ENCODE peak calls at places on chromosomes 13 and 19, in six cellular contexts. R, G, O, Z, P and S are unnamed samples. For H3K4me1, the result is how much of the 10 kb centered on the place peaks cover.

GRCh38 chr19:22144394-22144793 is 52.4 kb downstream of the ZNF676 start:
- DNase-seq in R (peak), G (peak), O (no peak), Z (peak), P (peak), S (no peak)

GRCh38 chr13:21336609-21337008 is 122.5 kb downstream of the ZDHHC20 start:
- DNase-seq in R (no peak), G (no peak), O (no peak), Z (no peak), P (no peak), S (no peak)

GRCh38 chr13:109687559-109688448 is 98.6 kb downstream of the IRS2 start:
- DNase-seq in R (no peak), G (no peak), O (no peak), Z (no peak), P (no peak), S (no peak)

GRCh38 chr19:50899549-50899948 is 11.6 kb downstream of the KLK4 start:
- DNase-seq in R (no peak), G (no peak), O (no peak), Z (no peak), P (no peak), S (no peak)

GRCh38 chr13:112245179-112245724 is 130.9 kb upstream of the SPACA7 start:
- DNase-seq in R (no peak), G (peak), O (no peak), Z (no peak), P (no peak), S (no peak)

GRCh38 chr19:29947871-29948270 is 5.8 kb downstream of the URI1 start:
- DNase-seq in R (no peak), G (no peak), O (no peak), Z (no peak), P (no peak), S (no peak)

GRCh38 chr13:91647361-91647970 is 249.0 kb downstream of the GPC5 start:
- DNase-seq in R (peak), G (peak), O (peak), Z (peak), P (no peak), S (peak)

GRCh38 chr19:47755762-47756626 is 10.6 kb downstream of the NOP53 start:
- DNase-seq in R (no peak), G (no peak), O (no peak), Z (no peak), P (no peak), S (no peak)

GRCh38 chr19:2715470-2716274 is 5.5 kb downstream of the DIRAS1 start:
- DNase-seq in R (no peak), G (no peak), O (no peak), Z (no peak), P (no peak), S (no peak)

GRCh38 chr13:24183741-24184182 is 23.2 kb downstream of the SPATA13 start:
- DNase-seq in R (no peak), G (no peak), O (peak), Z (no peak), P (no peak), S (no peak)

GRCh38 chr13:24184265-24184841 is 23.8 kb downstream of the SPATA13 start:
- DNase-seq in R (no peak), G (no peak), O (peak), Z (no peak), P (no peak), S (no peak)

GRCh38 chr13:24180743-24181384 is 20.3 kb downstream of the SPATA13 start:
- DNase-seq in R (no peak), G (peak), O (no peak), Z (no peak), P (no peak), S (no peak)

GRCh38 chr13:24181991-24182702 is 21.6 kb downstream of the SPATA13 start:
- DNase-seq in R (no peak), G (no peak), O (peak), Z (no peak), P (no peak), S (no peak)

GRCh38 chr13:24182703-24183081 is 22.2 kb downstream of the SPATA13 start:
- DNase-seq in R (no peak), G (no peak), O (peak), Z (no peak), P (no peak), S (no peak)
- H3K4me1 ChIP-seq in R (under half), G (under half), O (half or more), Z (under half), P (under half), S (under half)

GRCh38 chr13:78736142-78736541 is 77.2 kb upstream of the OBI1 start:
- DNase-seq in R (no peak), G (no peak), O (no peak), Z (no peak), P (no peak), S (no peak)

GRCh38 chr13:78732445-78733017 is 73.6 kb upstream of the OBI1 start:
- DNase-seq in R (no peak), G (no peak), O (no peak), Z (no peak), P (no peak), S (no peak)
- TF ChIP-seq SIN3A in R (no peak), G (no peak), O (no peak), Z (no peak), P (no peak), S (no peak)

GRCh38 chr19:46256855-46257254 is 27.3 kb downstream of the IGFL1 start:
- DNase-seq in R (no peak), G (no peak), O (no peak), Z (no peak), P (no peak), S (no peak)
- TF ChIP-seq POLR2AphosphoS5 in R (no peak), G (no peak), O (no peak), Z (no peak), P (no peak), S (no peak)

DNA sequence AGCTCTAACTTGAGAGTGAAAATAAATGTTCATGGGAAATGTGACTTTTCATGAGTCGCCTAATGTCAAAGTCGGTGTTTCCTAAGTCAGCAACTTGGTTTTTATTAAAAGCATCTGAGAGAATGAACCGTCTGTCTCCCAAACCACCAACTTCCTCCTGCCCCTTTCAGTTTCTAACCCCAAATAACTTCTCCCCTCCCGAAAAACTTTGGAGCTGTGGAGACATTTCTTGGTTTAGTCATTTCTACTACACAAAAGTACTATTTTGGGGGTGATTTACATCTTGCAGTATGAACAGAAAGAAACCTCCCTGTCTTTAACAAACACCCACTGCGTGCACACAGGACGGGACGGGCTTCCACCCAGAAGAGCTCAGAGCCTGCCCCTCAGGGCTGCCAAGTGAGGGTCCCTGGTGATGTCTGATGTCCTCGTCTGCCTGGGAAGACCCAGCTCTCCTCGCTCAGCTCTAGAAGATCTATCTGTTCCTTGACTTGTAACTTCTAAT is 65.0 kb downstream of the RASA3 start:
- DNase-seq in R (no peak), G (no peak), O (no peak), Z (no peak), P (no peak), S (no peak)
- H3K4me1 ChIP-seq in R (under half), G (under half), O (under half), Z (half or more), P (under half), S (half or more)

DNA sequence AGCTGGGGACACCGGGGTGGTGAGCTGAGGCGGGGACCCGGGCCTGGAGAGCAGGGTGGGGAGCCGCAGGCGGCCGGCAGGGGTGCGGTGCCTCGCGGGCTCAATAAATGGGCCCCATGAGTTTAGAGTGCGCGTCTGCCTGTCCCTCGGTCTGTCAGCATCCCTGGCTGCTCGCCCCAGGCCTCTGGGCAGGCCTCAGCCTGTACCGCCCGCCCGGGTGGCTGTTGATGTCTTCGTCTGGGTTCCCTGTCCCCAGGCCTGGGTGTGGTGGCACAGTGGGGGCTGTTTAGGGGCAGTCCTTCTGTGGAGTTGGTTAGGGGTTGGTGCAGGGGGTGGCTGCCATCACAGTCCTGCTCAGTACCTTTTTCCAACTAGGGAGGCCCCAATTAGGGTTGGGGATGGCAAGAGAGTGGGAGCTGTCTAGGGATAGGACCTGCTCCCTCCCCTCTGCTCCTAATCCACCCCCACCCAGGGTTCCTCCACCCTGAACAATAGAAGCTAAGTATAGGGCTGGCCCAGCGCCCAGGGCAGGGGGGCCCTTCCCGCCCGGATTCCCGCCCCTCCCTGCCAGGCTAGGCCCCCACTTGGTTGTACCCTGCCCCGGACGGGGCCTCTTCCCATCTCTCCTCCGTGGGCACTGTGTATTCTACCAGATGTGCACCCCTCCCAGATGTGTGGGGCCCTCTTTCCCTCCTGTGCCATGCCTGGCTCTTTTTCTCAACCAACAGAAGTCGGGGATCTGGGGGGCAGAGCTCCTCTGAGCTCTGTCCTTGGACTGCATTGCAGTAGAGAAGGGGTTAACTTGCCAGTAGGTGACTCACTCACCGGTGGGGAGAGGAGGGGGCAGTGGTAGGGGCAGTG is 12.4 kb downstream of the CIC start:
- DNase-seq in R (peak), G (peak), O (peak), Z (no peak), P (no peak), S (no peak)
- TF ChIP-seq SIN3A in R (no peak), G (no peak), O (no peak), Z (no peak), P (no peak), S (no peak)

GRCh38 chr19:796692-797527 is at the start of gene PTBP1:
- DNase-seq in R (peak), G (peak), O (peak), Z (peak), P (peak), S (peak)

GRCh38 chr19:799076-799881 is 2.0 kb downstream of the PTBP1 start:
- DNase-seq in R (no peak), G (peak), O (peak), Z (peak), P (no peak), S (no peak)

GRCh38 chr19:797528-798414 is 519 bp downstream of the PTBP1 start:
- DNase-seq in R (peak), G (peak), O (peak), Z (peak), P (peak), S (no peak)

GRCh38 chr19:800360-801029 is 3.2 kb downstream of the PTBP1 start:
- DNase-seq in R (no peak), G (no peak), O (peak), Z (peak), P (no peak), S (no peak)

GRCh38 chr19:798415-799075 is 1.3 kb downstream of the PTBP1 start:
- DNase-seq in R (no peak), G (no peak), O (peak), Z (no peak), P (no peak), S (no peak)
- TF ChIP-seq POLR2AphosphoS5 in R (no peak), G (peak), O (no peak), Z (no peak), P (peak), S (no peak)